ENCODE peak calls at places on chromosomes 2 and 18, in five cellular contexts. P, Z, D, K and E are unnamed samples.

GRCh38 chr2:120231974-120232635 is 8.9 kb upstream of the TMEM185B start:
- DNase-seq in K (no peak), Z (peak; percentile 67), D (peak; percentile 50), P (no peak), E (peak; percentile 89)

GRCh38 chr2:46184794-46185583 is 112.2 kb upstream of the EPAS1 start:
- DNase-seq in K (no peak), D (no peak), P (no peak), Z (no peak), E (no peak)

GRCh38 chr2:70965506-70965905 is 12.9 kb upstream of the ANKRD53 start:
- DNase-seq in K (no peak), D (no peak), Z (peak; percentile 17), P (no peak), E (no peak)

GRCh38 chr2:222709191-222709891 is 37.9 kb downstream of the MOGAT1 start:
- DNase-seq in D (no peak), K (no peak), Z (no peak), P (peak; percentile 86), E (peak; percentile 7)

GRCh38 chr2:232204457-232204931 is 174.1 kb upstream of the ALPP start:
- DNase-seq in D (no peak), P (no peak), K (no peak), Z (no peak), E (no peak)

GRCh38 chr2:70029814-70030409 is 57.4 kb upstream of the PCBP1 start:
- DNase-seq in P (peak; percentile 24), K (no peak), Z (no peak), D (no peak), E (peak; percentile 78)

GRCh38 chr18:51051105-51051712 is 21.2 kb downstream of the SMAD4 start:
- DNase-seq in P (no peak), Z (no peak), D (no peak), K (peak; percentile 65), E (peak; percentile 74)

GRCh38 chr2:51410351-51410750 is 378.4 kb upstream of the NRXN1 start:
- DNase-seq in D (no peak), K (no peak), P (no peak), Z (no peak), E (no peak)

GRCh38 chr2:119659601-119660342 is 19.2 kb upstream of the TMEM177 start:
- DNase-seq in P (peak; percentile 18), D (no peak), Z (no peak), K (peak; percentile 56), E (peak; percentile 55)

GRCh38 chr2:38207168-38207567 is 131.2 kb upstream of the CYP1B1 start:
- DNase-seq in K (no peak), P (no peak), Z (no peak), D (no peak), E (no peak)

GRCh38 chr2:191374939-191375338 is 129.7 kb downstream of the MYO1B start:
- DNase-seq in P (no peak), Z (no peak), K (no peak), D (no peak), E (no peak)

GRCh38 chr2:62196278-62196901 is 475 bp downstream of the B3GNT2 start:
- DNase-seq in D (peak; percentile 14), K (no peak), Z (peak; percentile 64), P (no peak), E (peak; percentile 53)

GRCh38 chr18:75068682-75069435 is 140.1 kb downstream of the PTGR3 start:
- DNase-seq in Z (no peak), K (no peak), D (no peak), P (no peak), E (no peak)

GRCh38 chr2:10378189-10378588 is 69.9 kb downstream of the ODC1 start:
- DNase-seq in P (no peak), D (no peak), Z (peak; percentile 42), K (no peak), E (peak; percentile 93)

GRCh38 chr2:228048838-228049490 is 132.5 kb downstream of the SPHKAP start:
- DNase-seq in K (peak; percentile 57), D (no peak), P (peak; percentile 16), Z (no peak), E (peak; percentile 24)

GRCh38 chr18:62784966-62785413 is 69.6 kb downstream of the PHLPP1 start:
- DNase-seq in Z (no peak), K (no peak), D (no peak), P (no peak), E (no peak)

GRCh38 chr2:9905413-9905812 is 46.1 kb upstream of the GRHL1 start:
- DNase-seq in K (no peak), D (no peak), Z (no peak), P (no peak), E (no peak)

GRCh38 chr2:5991305-5991968 is 299.3 kb downstream of the SOX11 start:
- DNase-seq in P (no peak), Z (no peak), D (no peak), K (no peak), E (no peak)

GRCh38 chr18:75104483-75104882 is 104.5 kb downstream of the PTGR3 start:
- DNase-seq in K (no peak), P (no peak), D (no peak), Z (no peak), E (no peak)

GRCh38 chr2:226721541-226721940 is 78.1 kb downstream of the IRS1 start:
- DNase-seq in Z (no peak), P (no peak), K (peak; percentile 63), D (no peak), E (no peak)

GRCh38 chr2:195531754-195532153 is 125.3 kb upstream of the SLC39A10 start:
- DNase-seq in D (no peak), Z (no peak), P (peak; percentile 36), K (peak; percentile 88), E (no peak)

GRCh38 chr2:219172231-219173154 is 2.7 kb upstream of the SLC23A3 start:
- DNase-seq in D (no peak), P (no peak), K (no peak), Z (no peak), E (no peak)